ENCODE peak calls at places on chromosomes 12 and 14, in seven cellular contexts. One of them, this sample, is unnamed.

GRCh38 chr12:107610030-107610859 is 75.4 kb upstream of the PWP1 start:
- DNase-seq in H9: peak
- DNase-seq in trophoblast cell: no peak
- DNase-seq in IMR-90: peak
- DNase-seq in mesenchymal stem cell: peak
- DNase-seq in H1: peak
- DNase-seq in mesendoderm: peak
- DNase-seq in this sample: peak

GRCh38 chr12:26122681-26123481 is 2.0 kb downstream of the BHLHE41 start:
- DNase-seq in H9: peak
- DNase-seq in trophoblast cell: no peak
- DNase-seq in mesenchymal stem cell: peak
- DNase-seq in H1: no peak
- DNase-seq in IMR-90: peak
- DNase-seq in mesendoderm: no peak
- DNase-seq in this sample: peak

GRCh38 chr12:106974525-106974924 is 12.4 kb downstream of the MTERF2 start:
- DNase-seq in mesenchymal stem cell: no peak
- DNase-seq in IMR-90: no peak
- DNase-seq in H9: no peak
- DNase-seq in H1: no peak
- DNase-seq in mesendoderm: no peak
- DNase-seq in trophoblast cell: no peak
- DNase-seq in this sample: no peak

GRCh38 chr12:48198619-48198973 is 4.5 kb downstream of the OR10AD1 start:
- DNase-seq in mesendoderm: peak
- DNase-seq in H9: peak
- DNase-seq in IMR-90: no peak
- DNase-seq in trophoblast cell: no peak
- DNase-seq in H1: no peak
- DNase-seq in mesenchymal stem cell: no peak
- DNase-seq in this sample: no peak

GRCh38 chr12:96263449-96263902 is 69.3 kb downstream of the ELK3 start:
- DNase-seq in mesendoderm: peak
- DNase-seq in mesenchymal stem cell: peak
- DNase-seq in IMR-90: peak
- DNase-seq in H9: no peak
- DNase-seq in H1: no peak
- DNase-seq in trophoblast cell: no peak
- DNase-seq in this sample: no peak

GRCh38 chr12:100827901-100828520 is 33.4 kb downstream of the ANO4 start:
- DNase-seq in H9: no peak
- DNase-seq in IMR-90: peak
- DNase-seq in mesendoderm: peak
- DNase-seq in trophoblast cell: peak
- DNase-seq in H1: no peak
- DNase-seq in mesenchymal stem cell: peak
- DNase-seq in this sample: peak

GRCh38 chr14:93957751-93958566 is 18.4 kb downstream of the ASB2 start:
- DNase-seq in trophoblast cell: no peak
- DNase-seq in mesenchymal stem cell: no peak
- DNase-seq in H1: no peak
- DNase-seq in mesendoderm: no peak
- DNase-seq in IMR-90: no peak
- DNase-seq in H9: no peak
- DNase-seq in this sample: no peak

GRCh38 chr14:61564623-61565091 is 130.7 kb upstream of the HIF1A start:
- DNase-seq in H1: no peak
- DNase-seq in mesendoderm: peak
- DNase-seq in IMR-90: peak
- DNase-seq in mesenchymal stem cell: peak
- DNase-seq in H9: no peak
- DNase-seq in trophoblast cell: peak
- DNase-seq in this sample: no peak

GRCh38 chr12:128857173-128857770 is 4.0 kb downstream of the GLT1D1 start:
- DNase-seq in trophoblast cell: no peak
- DNase-seq in IMR-90: no peak
- DNase-seq in H1: no peak
- DNase-seq in mesenchymal stem cell: no peak
- DNase-seq in H9: no peak
- DNase-seq in mesendoderm: no peak
- DNase-seq in this sample: no peak

GRCh38 chr12:9090220-9090619 is 25.5 kb downstream of the A2M start:
- DNase-seq in H9: no peak
- DNase-seq in IMR-90: no peak
- DNase-seq in mesendoderm: no peak
- DNase-seq in mesenchymal stem cell: no peak
- DNase-seq in H1: no peak
- DNase-seq in trophoblast cell: no peak
- DNase-seq in this sample: no peak
- H3K4me2 ChIP-seq in H9: no peak
- H3K4me2 ChIP-seq in IMR-90: no peak
- H3K4me2 ChIP-seq in mesendoderm: no peak
- H3K4me2 ChIP-seq in mesenchymal stem cell: no peak
- H3K4me2 ChIP-seq in H1: no peak
- H3K4me2 ChIP-seq in trophoblast cell: no peak
- H3K4me2 ChIP-seq in this sample: no peak

GRCh38 chr14:104361101-104361591 is 218.4 kb upstream of the C14orf180 start:
- DNase-seq in IMR-90: no peak
- DNase-seq in mesendoderm: no peak
- DNase-seq in H9: peak
- DNase-seq in mesenchymal stem cell: no peak
- DNase-seq in H1: no peak
- DNase-seq in trophoblast cell: no peak
- DNase-seq in this sample: no peak
- H2BK5ac ChIP-seq in IMR-90: no peak
- H2BK5ac ChIP-seq in mesendoderm: no peak
- H2BK5ac ChIP-seq in H9: no peak
- H2BK5ac ChIP-seq in mesenchymal stem cell: no peak
- H2BK5ac ChIP-seq in H1: no peak
- H2BK5ac ChIP-seq in trophoblast cell: no peak
- H2BK5ac ChIP-seq in this sample: peak

GRCh38 chr14:76708028-76708427 is 53.2 kb upstream of the VASH1 start:
- DNase-seq in trophoblast cell: no peak
- DNase-seq in mesenchymal stem cell: peak
- DNase-seq in mesendoderm: no peak
- DNase-seq in H1: no peak
- DNase-seq in IMR-90: peak
- DNase-seq in H9: no peak
- DNase-seq in this sample: no peak
- H3K18ac ChIP-seq in trophoblast cell: no peak
- H3K18ac ChIP-seq in mesenchymal stem cell: no peak
- H3K18ac ChIP-seq in mesendoderm: no peak
- H3K18ac ChIP-seq in H1: no peak
- H3K18ac ChIP-seq in IMR-90: no peak
- H3K18ac ChIP-seq in H9: no peak
- H3K18ac ChIP-seq in this sample: no peak

DNA sequence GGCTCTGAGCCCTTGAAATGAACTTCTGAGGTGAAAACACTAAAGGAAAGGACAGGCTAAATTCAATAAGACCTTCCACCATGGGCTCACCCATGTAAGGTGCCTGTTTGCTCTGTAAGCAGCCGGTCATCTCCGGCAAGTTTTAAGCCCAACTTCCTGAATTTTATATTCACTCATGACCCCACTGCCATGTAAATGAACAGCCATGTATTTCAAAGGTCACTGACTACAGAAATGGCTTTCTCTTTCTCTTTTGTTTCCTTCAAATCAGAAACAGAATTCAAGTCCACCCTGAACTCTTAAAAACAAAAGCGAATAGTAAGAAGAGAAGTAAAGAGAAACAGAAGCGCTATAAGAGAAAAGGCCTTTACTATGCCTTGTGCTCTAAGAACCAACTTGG is 61.7 kb upstream of the OVCH1 start:
- DNase-seq in mesenchymal stem cell: no peak
- DNase-seq in mesendoderm: no peak
- DNase-seq in IMR-90: no peak
- DNase-seq in H1: no peak
- DNase-seq in H9: no peak
- DNase-seq in trophoblast cell: no peak
- DNase-seq in this sample: no peak
- H3K4me2 ChIP-seq in mesenchymal stem cell: no peak
- H3K4me2 ChIP-seq in mesendoderm: no peak
- H3K4me2 ChIP-seq in IMR-90: no peak
- H3K4me2 ChIP-seq in H1: no peak
- H3K4me2 ChIP-seq in H9: no peak
- H3K4me2 ChIP-seq in trophoblast cell: no peak
- H3K4me2 ChIP-seq in this sample: no peak

GRCh38 chr12:76529226-76529918 is 30.2 kb downstream of the OSBPL8 start:
- DNase-seq in IMR-90: peak
- DNase-seq in trophoblast cell: no peak
- DNase-seq in H9: no peak
- DNase-seq in mesenchymal stem cell: no peak
- DNase-seq in H1: no peak
- DNase-seq in mesendoderm: peak
- DNase-seq in this sample: no peak
- H2BK5ac ChIP-seq in IMR-90: no peak
- H2BK5ac ChIP-seq in trophoblast cell: no peak
- H2BK5ac ChIP-seq in H9: no peak
- H2BK5ac ChIP-seq in mesenchymal stem cell: no peak
- H2BK5ac ChIP-seq in H1: no peak
- H2BK5ac ChIP-seq in mesendoderm: no peak
- H2BK5ac ChIP-seq in this sample: no peak

DNA sequence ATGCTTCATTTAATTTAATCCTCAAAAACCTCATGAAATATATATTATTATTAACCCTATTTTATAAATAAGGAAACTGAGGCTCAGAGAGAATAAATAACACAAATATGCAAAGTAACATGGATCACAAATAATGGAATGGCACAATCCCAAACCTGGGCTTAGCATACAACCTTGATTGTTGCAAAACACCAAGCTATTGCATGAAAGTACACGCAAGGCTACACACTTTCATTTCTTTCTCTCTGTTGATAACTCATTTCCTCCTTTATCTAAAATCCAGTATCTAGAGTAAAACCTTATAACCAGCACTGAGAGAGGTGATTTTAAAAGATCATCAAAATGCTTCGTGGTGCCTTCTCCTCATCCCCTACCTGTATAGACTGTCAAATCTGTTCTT is 2.8 kb upstream of the DAAM1 start:
- DNase-seq in mesendoderm: no peak
- DNase-seq in IMR-90: no peak
- DNase-seq in H9: no peak
- DNase-seq in H1: no peak
- DNase-seq in trophoblast cell: no peak
- DNase-seq in mesenchymal stem cell: no peak
- DNase-seq in this sample: no peak
- H3K18ac ChIP-seq in mesendoderm: no peak
- H3K18ac ChIP-seq in IMR-90: no peak
- H3K18ac ChIP-seq in H9: no peak
- H3K18ac ChIP-seq in H1: no peak
- H3K18ac ChIP-seq in trophoblast cell: no peak
- H3K18ac ChIP-seq in mesenchymal stem cell: no peak
- H3K18ac ChIP-seq in this sample: no peak

DNA sequence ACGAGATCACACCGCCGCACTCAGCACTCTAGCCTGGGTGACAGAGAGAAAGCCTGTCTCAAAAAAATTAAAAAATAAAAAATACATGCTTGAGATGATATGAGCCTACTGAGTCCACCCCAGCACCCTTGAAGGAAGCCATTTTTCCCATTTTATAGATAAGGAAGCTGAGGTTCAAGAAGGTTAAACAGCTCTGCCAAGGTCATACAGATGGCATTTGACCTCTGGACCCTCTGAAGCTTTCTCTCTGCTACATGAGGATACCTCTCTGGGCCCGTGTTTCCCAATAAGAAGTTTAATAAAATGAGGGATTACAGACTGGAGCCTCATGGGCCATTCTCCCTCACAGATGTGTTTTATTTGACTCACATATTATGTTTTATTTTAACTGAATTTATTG is 53.9 kb upstream of the PNMA1 start:
- DNase-seq in H1: no peak
- DNase-seq in H9: no peak
- DNase-seq in trophoblast cell: no peak
- DNase-seq in IMR-90: no peak
- DNase-seq in mesendoderm: no peak
- DNase-seq in mesenchymal stem cell: no peak
- DNase-seq in this sample: no peak
- H3K4me2 ChIP-seq in H1: no peak
- H3K4me2 ChIP-seq in H9: no peak
- H3K4me2 ChIP-seq in trophoblast cell: no peak
- H3K4me2 ChIP-seq in IMR-90: no peak
- H3K4me2 ChIP-seq in mesendoderm: no peak
- H3K4me2 ChIP-seq in mesenchymal stem cell: no peak
- H3K4me2 ChIP-seq in this sample: no peak

GRCh38 chr12:102419094-102419764 is 61.1 kb downstream of the IGF1 start:
- DNase-seq in trophoblast cell: no peak
- DNase-seq in H9: no peak
- DNase-seq in mesendoderm: no peak
- DNase-seq in IMR-90: no peak
- DNase-seq in H1: no peak
- DNase-seq in mesenchymal stem cell: no peak
- DNase-seq in this sample: no peak
- H2BK5ac ChIP-seq in trophoblast cell: no peak
- H2BK5ac ChIP-seq in H9: no peak
- H2BK5ac ChIP-seq in mesendoderm: no peak
- H2BK5ac ChIP-seq in IMR-90: no peak
- H2BK5ac ChIP-seq in H1: no peak
- H2BK5ac ChIP-seq in mesenchymal stem cell: no peak
- H2BK5ac ChIP-seq in this sample: no peak

GRCh38 chr14:22973217-22974032 is 8.9 kb downstream of the AJUBA start:
- DNase-seq in mesendoderm: peak
- DNase-seq in H1: no peak
- DNase-seq in mesenchymal stem cell: peak
- DNase-seq in trophoblast cell: peak
- DNase-seq in IMR-90: peak
- DNase-seq in H9: peak
- DNase-seq in this sample: peak
- H3K18ac ChIP-seq in mesendoderm: no peak
- H3K18ac ChIP-seq in H1: no peak
- H3K18ac ChIP-seq in mesenchymal stem cell: no peak
- H3K18ac ChIP-seq in trophoblast cell: peak
- H3K18ac ChIP-seq in IMR-90: no peak
- H3K18ac ChIP-seq in H9: no peak
- H3K18ac ChIP-seq in this sample: peak